ENCODE peak calls at places on chromosomes 7 and 10, in six cellular contexts. X is fibroblast of the aortic adventitia, H is epithelial cell of esophagus, U is transverse colon, Q is stomach, F is HFFc6. B is an unnamed sample.

GRCh38 chr10:110876788-110877187 is 5.1 kb downstream of the PDCD4 start:
- DNase-seq in X (no peak), H (no peak), U (no peak), Q (no peak), F (no peak), B (no peak)

GRCh38 chr7:105480931-105481330 is 41.1 kb downstream of the PUS7 start:
- DNase-seq in X (no peak), H (no peak), U (no peak), Q (no peak), F (peak), B (no peak)

GRCh38 chr10:54854389-54854788 is 53.4 kb upstream of the PCDH15 start:
- DNase-seq in X (no peak), H (no peak), U (no peak), Q (no peak), F (no peak), B (no peak)

GRCh38 chr10:132597654-132598053 is 60.1 kb downstream of the INPP5A start:
- DNase-seq in X (no peak), H (no peak), U (no peak), Q (no peak), F (no peak), B (no peak)

GRCh38 chr10:7826971-7827370 is 8.7 kb downstream of the TAF3 start:
- DNase-seq in X (peak), H (peak), U (no peak), Q (no peak), F (peak), B (no peak)

GRCh38 chr10:49349390-49349789 is 46.5 kb downstream of the DRGX start:
- DNase-seq in X (no peak), H (no peak), U (no peak), Q (no peak), F (no peak), B (no peak)

GRCh38 chr10:22552888-22553378 is 161.4 kb downstream of the PIP4K2A start:
- DNase-seq in X (peak), H (no peak), U (no peak), Q (no peak), F (peak), B (no peak)

GRCh38 chr7:102404005-102404861 is 8.1 kb downstream of the PRKRIP1 start:
- DNase-seq in X (peak), H (peak), U (peak), Q (no peak), F (peak), B (no peak)

GRCh38 chr7:27243340-27244163 is 950 bp downstream of the EVX1 start:
- DNase-seq in X (no peak), H (no peak), U (peak), Q (no peak), F (no peak), B (no peak)

GRCh38 chr10:13046861-13047528 is 45.5 kb upstream of the CCDC3 start:
- DNase-seq in X (no peak), H (peak), U (no peak), Q (no peak), F (no peak), B (no peak)

GRCh38 chr7:24781106-24781505 is 23.8 kb upstream of the GSDME start:
- DNase-seq in X (no peak), H (no peak), U (no peak), Q (no peak), F (no peak), B (no peak)

GRCh38 chr10:14820010-14820774 is 17.6 kb downstream of the CDNF start:
- DNase-seq in X (peak), H (peak), U (no peak), Q (no peak), F (peak), B (no peak)

GRCh38 chr10:6049031-6049400 is 13.2 kb downstream of the IL2RA start:
- DNase-seq in X (no peak), H (no peak), U (no peak), Q (no peak), F (no peak), B (no peak)

GRCh38 chr10:78359641-78360091 is 326.0 kb downstream of the RPS24 start:
- DNase-seq in X (no peak), H (no peak), U (no peak), Q (no peak), F (no peak), B (no peak)

GRCh38 chr7:85750454-85750949 is 563.6 kb upstream of the SEMA3D start:
- DNase-seq in X (peak), H (peak), U (no peak), Q (no peak), F (peak), B (no peak)

GRCh38 chr10:12121673-12122072 is 7.8 kb upstream of the SEC61A2 start:
- DNase-seq in X (no peak), H (no peak), U (no peak), Q (no peak), F (no peak), B (no peak)

GRCh38 chr10:114718386-114718785 is 60.3 kb upstream of the ABLIM1 start:
- DNase-seq in X (no peak), H (no peak), U (no peak), Q (no peak), F (no peak), B (no peak)

GRCh38 chr7:72028267-72028666 is 383.9 kb downstream of the CALN1 start:
- DNase-seq in X (no peak), H (no peak), U (no peak), Q (no peak), F (no peak), B (no peak)

GRCh38 chr10:17643339-17643754 is 604 bp upstream of the STAM start:
- DNase-seq in X (no peak), H (peak), U (peak), Q (peak), F (peak), B (no peak)

GRCh38 chr7:37109853-37110252 is 338.8 kb downstream of the ELMO1 start:
- DNase-seq in X (no peak), H (no peak), U (no peak), Q (no peak), F (no peak), B (no peak)

GRCh38 chr7:121079425-121080169 is 91.1 kb downstream of the CPED1 start:
- DNase-seq in X (peak), H (peak), U (no peak), Q (no peak), F (peak), B (no peak)
- TF ChIP-seq CTCF in X (peak), H (peak), U (no peak), Q (no peak), F (peak), B (peak)

GRCh38 chr7:47534322-47535032 is 47.4 kb downstream of the TNS3 start:
- DNase-seq in X (no peak), H (peak), U (no peak), Q (no peak), F (no peak), B (no peak)
- TF ChIP-seq CTCF in X (no peak), H (peak), U (no peak), Q (no peak), F (peak), B (peak)

DNA sequence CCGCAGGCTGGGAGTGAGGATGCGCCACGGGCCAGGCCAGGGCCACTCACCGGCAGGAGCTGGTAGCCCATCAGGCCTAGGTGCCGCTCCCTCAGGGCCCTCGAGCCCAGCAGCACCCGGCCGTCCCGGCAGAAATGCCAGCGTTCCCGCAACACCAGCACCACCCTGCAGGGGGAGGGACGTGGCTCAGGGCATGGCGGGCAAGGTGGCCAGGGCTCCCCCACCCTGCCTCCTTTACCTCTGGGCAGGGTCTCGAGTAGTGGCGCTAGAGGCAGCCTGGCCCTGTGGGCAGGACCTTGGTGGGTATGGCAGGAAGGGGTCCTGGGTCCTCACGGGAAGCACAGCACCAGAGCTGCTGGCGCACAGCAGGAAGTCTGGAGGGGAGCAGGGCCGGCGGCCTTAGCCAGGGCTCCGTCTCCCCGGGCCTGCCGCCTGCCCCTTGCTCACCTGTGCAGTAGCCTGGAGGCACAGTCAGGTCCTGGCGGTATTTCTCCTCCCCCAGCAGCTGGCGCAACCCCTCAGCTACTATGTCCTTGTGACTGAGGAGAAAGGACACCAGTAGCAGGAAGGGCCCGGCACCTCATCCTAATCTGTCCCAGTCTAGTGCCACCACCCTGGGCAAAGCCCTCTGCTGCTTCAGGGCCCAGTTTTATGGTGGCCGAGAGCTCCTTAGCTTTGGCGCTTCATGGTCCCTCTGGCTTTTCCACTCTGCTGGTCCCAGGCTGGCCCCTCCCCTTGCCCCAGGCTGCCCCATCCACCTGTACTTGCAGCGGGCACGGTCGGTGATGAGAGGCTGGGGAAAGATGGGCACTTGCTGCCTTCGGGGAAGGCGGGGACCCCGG is 3.5 kb downstream of the FASTK start:
- DNase-seq in X (no peak), H (peak), U (no peak), Q (peak), F (no peak), B (no peak)
- TF ChIP-seq CTCF in X (peak), H (peak), U (no peak), Q (no peak), F (peak), B (peak)

GRCh38 chr10:93722550-93722949 is 20.2 kb upstream of the FRA10AC1 start:
- DNase-seq in X (no peak), H (peak), U (no peak), Q (no peak), F (no peak), B (no peak)
- TF ChIP-seq CTCF in X (no peak), H (no peak), U (no peak), Q (no peak), F (no peak), B (no peak)

DNA sequence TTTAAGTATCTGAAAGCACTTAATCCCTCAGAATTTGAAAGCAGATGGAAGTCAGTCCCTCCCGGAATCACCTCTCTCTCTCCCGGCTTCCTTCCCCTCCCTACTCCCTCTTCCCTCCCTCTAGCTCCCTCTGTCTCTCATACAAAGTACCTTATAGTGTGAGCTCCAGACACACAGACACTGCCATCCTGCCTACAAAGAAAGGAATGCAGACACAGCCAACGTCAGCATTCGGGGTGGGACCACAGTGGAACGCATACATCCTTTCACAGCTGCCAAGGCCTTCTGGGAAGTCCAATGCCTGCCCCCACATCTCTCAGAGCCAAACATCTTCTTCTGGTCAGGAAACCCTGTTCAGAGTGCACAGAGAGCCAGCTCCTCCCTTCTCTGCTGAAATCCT is 9.3 kb downstream of the NOD1 start:
- DNase-seq in X (peak), H (peak), U (peak), Q (no peak), F (peak), B (peak)
- TF ChIP-seq CTCF in X (peak), H (peak), U (peak), Q (no peak), F (peak), B (peak)

GRCh38 chr7:127628445-127628844 is 10.5 kb upstream of the PAX4 start:
- DNase-seq in X (peak), H (no peak), U (no peak), Q (no peak), F (no peak), B (no peak)
- TF ChIP-seq CTCF in X (no peak), H (no peak), U (no peak), Q (no peak), F (peak), B (no peak)

B was measured in type B pancreatic cell.